ENCODE peak calls at places on chromosomes 6 and 20, in eight cellular contexts. A is body of pancreas, P is A549, L is fibroblast of the aortic adventitia, O is astrocyte of the cerebellum, R is left lung, D is H1, N is epithelial cell of proximal tubule. X is an unnamed sample.

GRCh38 chr6:168885741-168886140 is 367.9 kb downstream of the THBS2 start:
- DNase-seq in A (peak), P (no peak), L (no peak), O (no peak), R (no peak), D (no peak), N (no peak), X (no peak)

GRCh38 chr6:54010340-54011276 is 100.6 kb upstream of the MLIP start:
- DNase-seq in A (no peak), P (no peak), L (no peak), O (peak), R (no peak), D (no peak), N (no peak), X (no peak)

GRCh38 chr6:129659590-129660345 is 50.2 kb downstream of the ARHGAP18 start:
- DNase-seq in A (no peak), P (no peak), L (no peak), O (no peak), R (no peak), D (no peak), N (no peak), X (no peak)

GRCh38 chr6:85403331-85404015 is 46.4 kb upstream of the NT5E start:
- DNase-seq in A (no peak), P (peak), L (peak), O (peak), R (no peak), D (no peak), N (peak), X (peak)

GRCh38 chr20:58579069-58579818 is 64.0 kb upstream of the APCDD1L start:
- DNase-seq in A (no peak), P (no peak), L (no peak), O (no peak), R (no peak), D (no peak), N (no peak), X (no peak)

GRCh38 chr20:9635756-9636155 is 121.4 kb downstream of the LAMP5 start:
- DNase-seq in A (no peak), P (no peak), L (no peak), O (no peak), R (no peak), D (no peak), N (no peak), X (no peak)

GRCh38 chr6:27592481-27593199 is 119.7 kb upstream of the ZNF184 start:
- DNase-seq in A (no peak), P (peak), L (peak), O (no peak), R (no peak), D (no peak), N (no peak), X (no peak)

GRCh38 chr6:49514571-49515484 is 15.1 kb downstream of the GLYATL3 start:
- DNase-seq in A (no peak), P (no peak), L (no peak), O (no peak), R (no peak), D (no peak), N (no peak), X (no peak)

GRCh38 chr20:32292548-32292947 is 15.1 kb downstream of the KIF3B start:
- DNase-seq in A (no peak), P (no peak), L (no peak), O (no peak), R (no peak), D (no peak), N (no peak), X (no peak)

GRCh38 chr20:13786143-13786828 is 1.5 kb downstream of the NDUFAF5 start:
- DNase-seq in A (no peak), P (no peak), L (no peak), O (no peak), R (no peak), D (no peak), N (no peak), X (no peak)

GRCh38 chr20:61556116-61556515 is 304.1 kb downstream of the CDH4 start:
- DNase-seq in A (no peak), P (peak), L (peak), O (peak), R (no peak), D (no peak), N (peak), X (peak)

GRCh38 chr6:98463038-98463437 is 371.3 kb upstream of the POU3F2 start:
- DNase-seq in A (no peak), P (no peak), L (no peak), O (no peak), R (no peak), D (no peak), N (no peak), X (no peak)

GRCh38 chr20:62558779-62559178 is 83.0 kb upstream of the GATA5 start:
- DNase-seq in A (no peak), P (no peak), L (no peak), O (no peak), R (no peak), D (no peak), N (no peak), X (no peak)

GRCh38 chr6:137808191-137808590 is 58.9 kb upstream of the TNFAIP3 start:
- DNase-seq in A (no peak), P (peak), L (peak), O (no peak), R (no peak), D (no peak), N (peak), X (no peak)

GRCh38 chr6:106924699-106925523 is 49.6 kb downstream of the CD24 start:
- DNase-seq in A (peak), P (no peak), L (no peak), O (no peak), R (no peak), D (no peak), N (no peak), X (no peak)

GRCh38 chr6:18823782-18824386 is 436.7 kb downstream of the RNF144B start:
- DNase-seq in A (peak), P (peak), L (peak), O (no peak), R (no peak), D (peak), N (no peak), X (no peak)

GRCh38 chr6:43217351-43217750 is 11.9 kb downstream of the DNPH1 start:
- DNase-seq in A (no peak), P (no peak), L (no peak), O (no peak), R (no peak), D (no peak), N (no peak), X (no peak)

GRCh38 chr6:72672906-72673305 is 51.0 kb downstream of the KCNQ5 start:
- DNase-seq in A (no peak), P (no peak), L (no peak), O (no peak), R (no peak), D (no peak), N (no peak), X (no peak)

GRCh38 chr20:438581-439469 is 23.5 kb downstream of the TBC1D20 start:
- DNase-seq in A (peak), P (no peak), L (no peak), O (no peak), R (no peak), D (no peak), N (no peak), X (no peak)

GRCh38 chr20:1266167-1266973 is at the start of gene SNPH:
- DNase-seq in A (peak), P (peak), L (peak), O (peak), R (peak), D (peak), N (no peak), X (no peak)

GRCh38 chr20:46031701-46032254 is 2.8 kb downstream of the SLC12A5 start:
- DNase-seq in A (peak), P (no peak), L (no peak), O (no peak), R (no peak), D (no peak), N (no peak), X (no peak)

GRCh38 chr6:116572162-116572561 is 858 bp downstream of the RWDD1 start:
- DNase-seq in A (peak), P (no peak), L (peak), O (no peak), R (no peak), D (no peak), N (no peak), X (no peak)

GRCh38 chr6:41780623-41781301 is at the start of gene PRICKLE4:
- DNase-seq in A (peak), P (peak), L (peak), O (no peak), R (peak), D (no peak), N (no peak), X (no peak)

GRCh38 chr20:60136640-60137411 is 178.6 kb downstream of the CDH26 start:
- DNase-seq in A (no peak), P (no peak), L (no peak), O (no peak), R (no peak), D (no peak), N (no peak), X (no peak)

GRCh38 chr20:63538204-63539091 is 1.3 kb upstream of the PTK6 start:
- DNase-seq in A (peak), P (no peak), L (no peak), O (no peak), R (peak), D (no peak), N (no peak), X (no peak)

GRCh38 chr20:19830351-19830750 is 72.3 kb downstream of the RIN2 start:
- DNase-seq in A (no peak), P (no peak), L (no peak), O (no peak), R (no peak), D (no peak), N (peak), X (no peak)

GRCh38 chr6:34358389-34358906 is 34.0 kb downstream of the NUDT3 start:
- DNase-seq in A (peak), P (no peak), L (peak), O (peak), R (no peak), D (no peak), N (no peak), X (peak)

GRCh38 chr6:54085047-54085446 is 26.2 kb upstream of the MLIP start:
- DNase-seq in A (no peak), P (no peak), L (no peak), O (no peak), R (no peak), D (no peak), N (no peak), X (no peak)

GRCh38 chr20:34639755-34640222 is 37.1 kb downstream of the PIGU start:
- DNase-seq in A (peak), P (no peak), L (no peak), O (no peak), R (no peak), D (no peak), N (no peak), X (no peak)

GRCh38 chr6:111210074-111210729 is 122.9 kb downstream of the SLC16A10 start:
- DNase-seq in A (no peak), P (peak), L (peak), O (peak), R (no peak), D (no peak), N (peak), X (peak)

GRCh38 chr6:127202676-127203075 is 64.0 kb upstream of the RNF146 start:
- DNase-seq in A (no peak), P (no peak), L (no peak), O (no peak), R (no peak), D (no peak), N (no peak), X (peak)

GRCh38 chr6:88105741-88106340 is 58.2 kb downstream of the SPACA1 start:
- DNase-seq in A (no peak), P (peak), L (no peak), O (no peak), R (no peak), D (no peak), N (no peak), X (no peak)

GRCh38 chr6:32079566-32080290 is 29.4 kb downstream of the TNXB start:
- DNase-seq in A (no peak), P (no peak), L (no peak), O (no peak), R (no peak), D (no peak), N (no peak), X (no peak)

GRCh38 chr6:21082091-21082490 is 511.5 kb upstream of the SOX4 start:
- DNase-seq in A (no peak), P (no peak), L (peak), O (no peak), R (no peak), D (no peak), N (no peak), X (no peak)

DNA sequence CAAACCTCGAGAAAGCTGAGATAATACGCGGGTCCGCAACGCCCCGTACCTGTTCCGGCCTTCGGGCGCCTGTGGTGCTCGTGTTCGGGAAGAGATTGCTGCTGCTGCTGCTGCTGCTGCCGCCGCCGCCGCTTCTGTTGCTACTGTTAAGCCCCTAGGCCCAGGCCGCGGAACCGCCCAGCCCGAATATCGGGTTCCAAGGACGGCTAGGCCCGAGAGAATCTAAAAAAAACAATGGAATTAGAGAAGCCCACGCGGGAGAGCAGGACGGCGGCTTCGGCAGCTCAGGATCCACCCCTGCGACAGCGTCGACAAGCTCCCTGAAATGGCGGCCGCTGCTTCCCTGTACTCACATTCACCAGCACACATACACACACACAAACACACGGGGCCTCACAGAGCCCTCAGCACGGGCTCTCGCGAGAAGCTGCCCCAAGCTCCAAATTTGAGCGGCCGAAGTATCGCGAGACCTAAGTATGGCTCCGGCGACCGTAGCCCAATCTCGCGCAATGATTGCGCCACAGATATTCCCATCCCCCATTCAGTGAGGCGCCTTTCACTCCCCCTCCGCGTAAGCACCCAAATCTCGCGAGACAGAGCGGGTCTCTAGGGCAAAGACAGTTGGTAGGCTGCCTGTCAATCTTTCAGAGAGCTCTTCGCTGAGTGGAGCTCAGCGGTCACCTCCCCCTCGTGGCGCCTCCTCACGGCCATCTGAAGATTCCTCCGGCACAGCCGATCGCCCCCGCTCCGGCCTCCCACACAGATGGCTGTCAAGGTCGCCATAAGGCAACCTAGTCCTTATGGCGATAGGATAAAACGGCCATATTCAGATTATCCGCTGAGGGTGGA is at the start of gene RBM39:
- DNase-seq in A (peak), P (peak), L (peak), O (peak), R (peak), D (peak), N (peak), X (peak)
- TF ChIP-seq CTCF in A (peak), P (no peak), L (peak), O (peak), R (no peak), D (peak), N (peak), X (peak)

DNA sequence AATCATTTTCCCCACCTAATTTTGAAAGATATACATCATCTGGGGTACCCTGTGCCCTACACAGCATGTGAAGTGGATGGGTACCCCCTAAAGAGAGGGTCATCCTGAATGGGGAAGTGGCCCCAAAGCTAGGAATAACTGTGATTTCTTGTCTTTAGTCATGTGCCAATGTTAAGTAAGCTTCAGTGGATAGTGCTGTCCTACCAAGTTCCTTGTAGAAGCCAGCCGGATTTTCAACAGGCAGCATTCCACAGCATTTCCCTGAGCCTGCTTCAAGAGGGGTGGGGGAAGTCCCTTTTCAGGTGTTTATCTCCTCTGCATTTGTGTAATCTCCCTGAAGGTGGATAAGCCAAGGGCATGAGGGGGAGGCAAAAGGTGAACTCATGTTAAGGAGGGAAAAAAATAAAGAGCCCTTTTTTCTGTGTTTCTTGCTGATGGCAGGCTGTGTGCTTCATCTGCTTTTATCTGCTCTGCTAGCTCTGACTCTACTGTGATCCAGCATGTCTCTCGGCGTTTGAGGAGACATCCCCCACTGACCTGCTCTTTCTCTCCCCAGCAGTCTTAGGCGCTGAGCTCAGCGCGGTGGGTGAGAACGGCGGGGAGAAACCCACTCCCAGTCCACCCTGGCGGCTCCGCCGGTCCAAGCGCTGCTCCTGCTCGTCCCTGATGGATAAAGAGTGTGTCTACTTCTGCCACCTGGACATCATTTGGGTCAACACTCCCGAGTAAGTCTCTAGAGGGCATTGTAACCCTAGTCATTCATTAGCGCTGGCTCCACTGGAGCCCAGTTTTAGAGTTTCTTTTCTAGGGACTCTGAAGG is 1.8 kb downstream of the EDN1 start:
- DNase-seq in A (peak), P (peak), L (no peak), O (no peak), R (no peak), D (no peak), N (peak), X (no peak)
- TF ChIP-seq CTCF in A (no peak), P (peak), L (peak), O (peak), R (no peak), D (peak), N (peak), X (no peak)

GRCh38 chr20:44642203-44643153 is 9.0 kb downstream of the ADA start:
- DNase-seq in A (peak), P (peak), L (peak), O (peak), R (peak), D (no peak), N (peak), X (peak)
- TF ChIP-seq CTCF in A (no peak), P (no peak), L (peak), O (no peak), R (no peak), D (peak), N (peak), X (no peak)

DNA sequence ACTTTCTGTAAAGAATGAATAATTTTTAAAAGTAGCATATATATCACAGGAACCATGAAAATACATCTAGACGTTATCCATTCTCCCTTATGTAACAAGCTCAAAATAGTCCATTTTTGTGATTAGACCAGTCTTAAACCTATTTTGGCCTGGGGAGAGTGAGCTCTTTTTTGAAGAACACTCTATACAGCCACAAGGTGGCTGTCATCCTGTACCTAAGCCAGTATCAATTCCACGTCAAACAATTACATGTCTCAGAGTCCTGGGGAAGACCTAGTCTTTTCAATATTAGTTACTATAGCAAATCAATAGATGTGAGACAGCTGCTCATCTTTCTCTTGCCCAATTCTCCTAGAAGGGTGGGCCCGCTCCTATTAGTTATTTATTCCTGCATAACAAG is 28.4 kb downstream of the FBXO5 start:
- DNase-seq in A (no peak), P (peak), L (no peak), O (no peak), R (no peak), D (no peak), N (no peak), X (no peak)
- TF ChIP-seq CTCF in A (no peak), P (no peak), L (no peak), O (no peak), R (no peak), D (no peak), N (peak), X (no peak)

X was measured in AG09309.